ENCODE peak calls at places on chromosomes 1 and 21, in four cellular contexts. T is AG10803, L is NCI-H1105, K is AG04449. A is an unnamed sample.

GRCh38 chr1:201624741-201625646 is 86.1 kb downstream of the NAV1 start:
- DNase-seq in T (peak), K (peak), L (no peak), A (peak)

GRCh38 chr1:170214980-170215910 is 69.5 kb downstream of the NTMT2 start:
- DNase-seq in L (no peak), K (no peak), T (peak), A (no peak)

GRCh38 chr1:78211483-78212092 is 165.8 kb downstream of the GIPC2 start:
- DNase-seq in L (no peak), K (no peak), T (no peak), A (no peak)

GRCh38 chr1:8020032-8020431 is 6.1 kb downstream of the ERRFI1 start:
- DNase-seq in T (peak), K (no peak), L (no peak), A (no peak)

GRCh38 chr1:226973898-226974543 is 33.9 kb downstream of the COQ8A start:
- DNase-seq in T (peak), K (peak), L (no peak), A (peak)

GRCh38 chr1:169711469-169712308 is at the start of gene SELL:
- DNase-seq in L (peak), T (peak), K (peak), A (peak)

GRCh38 chr1:40861227-40862003 is 748 bp downstream of the CITED4 start:
- DNase-seq in K (no peak), L (peak), T (peak), A (peak)

GRCh38 chr1:43302721-43303476 is 2.1 kb downstream of the TIE1 start:
- DNase-seq in K (no peak), T (no peak), L (no peak), A (peak)

GRCh38 chr21:15495965-15496364 is 233.8 kb upstream of the USP25 start:
- DNase-seq in L (no peak), T (no peak), K (no peak), A (no peak)

GRCh38 chr21:40681164-40681859 is 165.6 kb downstream of the DSCAM start:
- DNase-seq in K (no peak), L (peak), T (no peak), A (no peak)

GRCh38 chr1:119827010-119827409 is 15.8 kb upstream of the REG4 start:
- DNase-seq in K (no peak), T (no peak), L (no peak), A (no peak)

GRCh38 chr1:43545686-43546387 is 15.2 kb downstream of the PTPRF start:
- DNase-seq in K (no peak), T (no peak), L (peak), A (peak)

GRCh38 chr1:10745886-10746455 is 50.5 kb downstream of the CASZ1 start:
- DNase-seq in K (no peak), L (no peak), T (no peak), A (no peak)

GRCh38 chr1:181383695-181384094 is 99.6 kb upstream of the CACNA1E start:
- DNase-seq in K (no peak), L (no peak), T (no peak), A (no peak)

GRCh38 chr1:74733616-74734484 is 898 bp downstream of the TYW3 start:
- DNase-seq in L (peak), K (no peak), T (peak), A (peak)